ENCODE peak calls at places on chromosomes 7 and 10, in seven cellular contexts. W is HEK293T; A is colonic mucosa; C is T-helper 1 cell; S is H7; Q is AG09319; G is stimulated activated CD4-positive, alpha-beta T cell treated with anti-CD3 and anti-CD28 coated beads, Interleukin-4, amount 100 ng/mL, for 1 hour. K is an unnamed sample.

GRCh38 chr7:155662343-155663043 is 18.0 kb downstream of the RBM33 start:
- DNase-seq in C (no peak), S (peak), W (no peak), A (no peak), Q (no peak), G (no peak), K (no peak)

GRCh38 chr7:63008366-63008765 is 990.3 kb upstream of the ZNF722 start:
- DNase-seq in Q (no peak), G (no peak), S (no peak), C (no peak), A (no peak), W (no peak), K (no peak)

GRCh38 chr7:25675789-25676474 is 447.6 kb upstream of the NPVF start:
- DNase-seq in G (no peak), S (no peak), W (no peak), A (no peak), Q (no peak), C (no peak), K (no peak)

GRCh38 chr7:2313450-2314208 is 612 bp downstream of the SNX8 start:
- DNase-seq in Q (no peak), S (no peak), G (no peak), A (peak), W (peak), C (peak), K (no peak)

GRCh38 chr10:71970331-71970730 is 6.1 kb downstream of the CHST3 start:
- DNase-seq in Q (no peak), G (no peak), C (no peak), S (peak), W (peak), A (peak), K (peak)

GRCh38 chr10:35552622-35553342 is 52.4 kb upstream of the GJD4 start:
- DNase-seq in W (no peak), A (no peak), C (no peak), S (no peak), Q (no peak), G (no peak), K (no peak)

GRCh38 chr7:96833701-96834453 is 124.2 kb upstream of the SEM1 start:
- DNase-seq in A (no peak), W (no peak), C (no peak), S (no peak), G (no peak), Q (no peak), K (no peak)

GRCh38 chr7:42380411-42380810 is 143.4 kb upstream of the GLI3 start:
- DNase-seq in W (no peak), C (no peak), Q (peak), S (no peak), A (no peak), G (no peak), K (no peak)

GRCh38 chr10:15324611-15325010 is 46.5 kb downstream of the FAM171A1 start:
- DNase-seq in W (no peak), G (no peak), C (no peak), Q (no peak), S (no peak), A (no peak), K (no peak)

GRCh38 chr10:80357804-80358125 is 1.2 kb downstream of the DYDC2 start:
- DNase-seq in Q (no peak), A (peak), W (no peak), S (no peak), C (no peak), G (no peak), K (no peak)

GRCh38 chr10:132836832-132837540 is 51.0 kb upstream of the NKX6-2 start:
- DNase-seq in A (no peak), S (peak), C (peak), Q (no peak), G (peak), W (peak), K (peak)

GRCh38 chr10:33113111-33113856 is 155.3 kb upstream of the ITGB1 start:
- DNase-seq in Q (no peak), C (no peak), S (no peak), W (no peak), A (no peak), G (no peak), K (no peak)

GRCh38 chr7:127819975-127820778 is 168.2 kb downstream of the SND1 start:
- DNase-seq in C (no peak), Q (peak), W (peak), A (no peak), G (no peak), S (no peak), K (no peak)

GRCh38 chr10:131641231-131641630 is 259.6 kb upstream of the PPP2R2D start:
- DNase-seq in W (no peak), S (peak), C (no peak), A (no peak), Q (no peak), G (no peak), K (no peak)

GRCh38 chr10:106043833-106044232 is 1120.7 kb downstream of the SORCS1 start:
- DNase-seq in W (no peak), C (no peak), G (no peak), A (no peak), Q (peak), S (no peak), K (no peak)

GRCh38 chr10:18066947-18067346 is 73.3 kb upstream of the CACNB2 start:
- DNase-seq in C (no peak), A (no peak), W (no peak), Q (no peak), S (no peak), G (no peak), K (no peak)

GRCh38 chr10:131972474-131973071 is 9.2 kb downstream of the BNIP3 start:
- DNase-seq in G (peak), C (peak), Q (no peak), S (no peak), A (peak), W (no peak), K (peak)

GRCh38 chr7:28656529-28656928 is 244.2 kb downstream of the CREB5 start:
- DNase-seq in G (no peak), C (no peak), W (no peak), A (no peak), Q (no peak), S (no peak), K (no peak)

GRCh38 chr7:131300572-131301466 is 26.9 kb upstream of the MKLN1 start:
- DNase-seq in A (no peak), C (no peak), W (no peak), S (peak), G (no peak), Q (no peak), K (no peak)

GRCh38 chr10:103265712-103266329 is 11.1 kb upstream of the INA start:
- DNase-seq in Q (no peak), G (peak), S (peak), W (peak), C (peak), A (peak), K (no peak)

GRCh38 chr7:121286742-121287699 is 41.8 kb upstream of the WNT16 start:
- DNase-seq in G (no peak), S (no peak), Q (no peak), A (no peak), W (no peak), C (no peak), K (no peak)

GRCh38 chr7:29968683-29969457 is 20.7 kb downstream of the SCRN1 start:
- DNase-seq in W (no peak), Q (no peak), A (no peak), C (no peak), S (no peak), G (no peak), K (no peak)

GRCh38 chr7:159062596-159062995 is 82.1 kb downstream of the VIPR2 start:
- DNase-seq in Q (no peak), S (peak), G (no peak), A (no peak), W (no peak), C (no peak), K (no peak)

GRCh38 chr7:138226001-138226476 is 149.8 kb downstream of the AKR1D1 start:
- DNase-seq in G (no peak), C (no peak), A (peak), S (no peak), Q (no peak), W (no peak), K (no peak)

GRCh38 chr7:132652507-132652906 is 76.2 kb upstream of the PLXNA4 start:
- DNase-seq in C (no peak), W (no peak), G (no peak), Q (no peak), S (no peak), A (no peak), K (no peak)

GRCh38 chr10:123847686-123848432 is 43.7 kb downstream of the CPXM2 start:
- DNase-seq in W (no peak), Q (peak), C (no peak), A (no peak), G (no peak), S (no peak), K (no peak)

GRCh38 chr7:127844707-127845331 is 186.4 kb downstream of the LRRC4 start:
- DNase-seq in A (peak), G (no peak), C (no peak), S (no peak), Q (peak), W (peak), K (no peak)

GRCh38 chr10:100008142-100008522 is 1.6 kb downstream of the DNMBP start:
- DNase-seq in W (no peak), A (no peak), C (no peak), S (no peak), Q (no peak), G (no peak), K (no peak)

GRCh38 chr10:77609781-77610272 is 27.8 kb downstream of the KCNMA1 start:
- DNase-seq in W (no peak), A (no peak), G (no peak), Q (no peak), S (no peak), C (no peak), K (no peak)

GRCh38 chr7:2006921-2007381 is 225.8 kb downstream of the MAD1L1 start:
- DNase-seq in C (no peak), G (no peak), W (no peak), A (no peak), Q (no peak), S (no peak), K (no peak)

GRCh38 chr10:68231106-68231901 is 609 bp downstream of the ATOH7 start:
- DNase-seq in W (peak), A (peak), C (peak), G (peak), Q (no peak), S (peak), K (peak)

GRCh38 chr10:51894752-51895151 is 195.4 kb upstream of the CSTF2T start:
- DNase-seq in A (no peak), W (no peak), Q (peak), C (no peak), S (no peak), G (no peak), K (no peak)

GRCh38 chr10:92848441-92849233 is at the start of gene EXOC6:
- DNase-seq in A (peak), S (peak), Q (peak), C (peak), W (peak), G (peak), K (peak)

GRCh38 chr10:103618575-103619423 is 125.3 kb downstream of the NEURL1 start:
- DNase-seq in G (no peak), A (peak), S (peak), Q (peak), W (no peak), C (no peak), K (no peak)

GRCh38 chr7:130960208-130960988 is 226.4 kb upstream of the KLF14 start:
- DNase-seq in C (no peak), Q (peak), W (no peak), G (no peak), A (no peak), S (no peak), K (no peak)

GRCh38 chr10:78760463-78761240 is 308.1 kb upstream of the ZMIZ1 start:
- DNase-seq in W (no peak), Q (no peak), C (no peak), A (no peak), G (no peak), S (no peak), K (no peak)

GRCh38 chr10:61621538-61622150 is 41.1 kb upstream of the CABCOCO1 start:
- DNase-seq in G (no peak), C (no peak), W (peak), Q (no peak), A (no peak), S (no peak), K (no peak)